ENCODE peak calls at places on chromosomes 16 and 17, in four cellular contexts. One of them, this sample, is unnamed.

GRCh38 chr16:72952404-72953301 is 95.3 kb downstream of the ZFHX3 start:
- DNase-seq in stimulated activated CD4-positive, alpha-beta T cell treated with anti-CD3 and anti-CD28 coated beads, Interleukin-4, amount 100 ng/mL, for 4 hours: no peak
- DNase-seq in T-cell: no peak
- DNase-seq in caudate nucleus: no peak
- DNase-seq in this sample: no peak

GRCh38 chr16:3654249-3654991 is at the start of gene DNASE1:
- DNase-seq in stimulated activated CD4-positive, alpha-beta T cell treated with anti-CD3 and anti-CD28 coated beads, Interleukin-4, amount 100 ng/mL, for 4 hours: peak
- DNase-seq in caudate nucleus: no peak
- DNase-seq in T-cell: peak
- DNase-seq in this sample: peak

GRCh38 chr17:48647103-48647963 is 21.2 kb upstream of the HOXB9 start:
- DNase-seq in stimulated activated CD4-positive, alpha-beta T cell treated with anti-CD3 and anti-CD28 coated beads, Interleukin-4, amount 100 ng/mL, for 4 hours: no peak
- DNase-seq in caudate nucleus: no peak
- DNase-seq in T-cell: no peak
- DNase-seq in this sample: no peak

GRCh38 chr16:86806181-86806837 is 228.0 kb downstream of the FOXL1 start:
- DNase-seq in caudate nucleus: no peak
- DNase-seq in T-cell: no peak
- DNase-seq in stimulated activated CD4-positive, alpha-beta T cell treated with anti-CD3 and anti-CD28 coated beads, Interleukin-4, amount 100 ng/mL, for 4 hours: no peak
- DNase-seq in this sample: no peak

GRCh38 chr16:84862804-84863484 is 43.2 kb downstream of the CRISPLD2 start:
- DNase-seq in caudate nucleus: no peak
- DNase-seq in stimulated activated CD4-positive, alpha-beta T cell treated with anti-CD3 and anti-CD28 coated beads, Interleukin-4, amount 100 ng/mL, for 4 hours: no peak
- DNase-seq in T-cell: no peak
- DNase-seq in this sample: no peak

GRCh38 chr17:18225562-18226283 is at the start of gene LLGL1:
- DNase-seq in caudate nucleus: no peak
- DNase-seq in stimulated activated CD4-positive, alpha-beta T cell treated with anti-CD3 and anti-CD28 coated beads, Interleukin-4, amount 100 ng/mL, for 4 hours: peak
- DNase-seq in T-cell: no peak
- DNase-seq in this sample: peak

GRCh38 chr16:19184823-19185509 is 16.9 kb downstream of the SYT17 start:
- DNase-seq in caudate nucleus: no peak
- DNase-seq in stimulated activated CD4-positive, alpha-beta T cell treated with anti-CD3 and anti-CD28 coated beads, Interleukin-4, amount 100 ng/mL, for 4 hours: no peak
- DNase-seq in T-cell: no peak
- DNase-seq in this sample: no peak

GRCh38 chr17:67922503-67922902 is 73.8 kb downstream of the C17orf58 start:
- DNase-seq in stimulated activated CD4-positive, alpha-beta T cell treated with anti-CD3 and anti-CD28 coated beads, Interleukin-4, amount 100 ng/mL, for 4 hours: no peak
- DNase-seq in T-cell: no peak
- DNase-seq in caudate nucleus: no peak
- DNase-seq in this sample: no peak

GRCh38 chr16:80027007-80027965 is 426.7 kb upstream of the MAF start:
- DNase-seq in stimulated activated CD4-positive, alpha-beta T cell treated with anti-CD3 and anti-CD28 coated beads, Interleukin-4, amount 100 ng/mL, for 4 hours: peak
- DNase-seq in caudate nucleus: peak
- DNase-seq in T-cell: peak
- DNase-seq in this sample: peak

GRCh38 chr16:78705694-78706093 is 606.2 kb downstream of the WWOX start:
- DNase-seq in stimulated activated CD4-positive, alpha-beta T cell treated with anti-CD3 and anti-CD28 coated beads, Interleukin-4, amount 100 ng/mL, for 4 hours: no peak
- DNase-seq in caudate nucleus: no peak
- DNase-seq in T-cell: no peak
- DNase-seq in this sample: no peak

GRCh38 chr17:8122391-8122922 is 1.4 kb downstream of the HES7 start:
- DNase-seq in T-cell: no peak
- DNase-seq in stimulated activated CD4-positive, alpha-beta T cell treated with anti-CD3 and anti-CD28 coated beads, Interleukin-4, amount 100 ng/mL, for 4 hours: peak
- DNase-seq in caudate nucleus: no peak
- DNase-seq in this sample: peak

GRCh38 chr17:77466140-77466539 is 325.4 kb downstream of the SEC14L1 start:
- DNase-seq in T-cell: no peak
- DNase-seq in caudate nucleus: no peak
- DNase-seq in stimulated activated CD4-positive, alpha-beta T cell treated with anti-CD3 and anti-CD28 coated beads, Interleukin-4, amount 100 ng/mL, for 4 hours: no peak
- DNase-seq in this sample: no peak

GRCh38 chr16:19138601-19139000 is 24.8 kb downstream of the ITPRIPL2 start:
- DNase-seq in caudate nucleus: no peak
- DNase-seq in T-cell: no peak
- DNase-seq in stimulated activated CD4-positive, alpha-beta T cell treated with anti-CD3 and anti-CD28 coated beads, Interleukin-4, amount 100 ng/mL, for 4 hours: no peak
- DNase-seq in this sample: peak

GRCh38 chr17:42459256-42459982 is 741 bp downstream of the ATP6V0A1 start:
- DNase-seq in caudate nucleus: peak
- DNase-seq in stimulated activated CD4-positive, alpha-beta T cell treated with anti-CD3 and anti-CD28 coated beads, Interleukin-4, amount 100 ng/mL, for 4 hours: peak
- DNase-seq in T-cell: no peak
- DNase-seq in this sample: peak

GRCh38 chr16:31455601-31456314 is 3.5 kb upstream of the ARMC5 start:
- DNase-seq in stimulated activated CD4-positive, alpha-beta T cell treated with anti-CD3 and anti-CD28 coated beads, Interleukin-4, amount 100 ng/mL, for 4 hours: no peak
- DNase-seq in caudate nucleus: no peak
- DNase-seq in T-cell: no peak
- DNase-seq in this sample: no peak

GRCh38 chr16:3355589-3355988 is at the start of gene OR2C1:
- DNase-seq in T-cell: no peak
- DNase-seq in stimulated activated CD4-positive, alpha-beta T cell treated with anti-CD3 and anti-CD28 coated beads, Interleukin-4, amount 100 ng/mL, for 4 hours: no peak
- DNase-seq in caudate nucleus: no peak
- DNase-seq in this sample: no peak

GRCh38 chr16:86221085-86221484 is 289.2 kb upstream of the FOXF1 start:
- DNase-seq in stimulated activated CD4-positive, alpha-beta T cell treated with anti-CD3 and anti-CD28 coated beads, Interleukin-4, amount 100 ng/mL, for 4 hours: no peak
- DNase-seq in caudate nucleus: no peak
- DNase-seq in T-cell: no peak
- DNase-seq in this sample: no peak

GRCh38 chr17:68581863-68582645 is 19.1 kb downstream of the FAM20A start:
- DNase-seq in T-cell: no peak
- DNase-seq in caudate nucleus: no peak
- DNase-seq in stimulated activated CD4-positive, alpha-beta T cell treated with anti-CD3 and anti-CD28 coated beads, Interleukin-4, amount 100 ng/mL, for 4 hours: no peak
- DNase-seq in this sample: no peak

GRCh38 chr16:4486126-4486893 is 10.1 kb downstream of the HMOX2 start:
- DNase-seq in caudate nucleus: no peak
- DNase-seq in stimulated activated CD4-positive, alpha-beta T cell treated with anti-CD3 and anti-CD28 coated beads, Interleukin-4, amount 100 ng/mL, for 4 hours: no peak
- DNase-seq in T-cell: no peak
- DNase-seq in this sample: no peak

GRCh38 chr17:50841949-50842354 is 6.6 kb downstream of the WFIKKN2 start:
- DNase-seq in T-cell: no peak
- DNase-seq in caudate nucleus: peak
- DNase-seq in stimulated activated CD4-positive, alpha-beta T cell treated with anti-CD3 and anti-CD28 coated beads, Interleukin-4, amount 100 ng/mL, for 4 hours: peak
- DNase-seq in this sample: peak